ENCODE peak calls at places on chromosomes 2 and 18, in nine cellular contexts. One of them, this sample, is unnamed.

GRCh38 chr2:12642855-12643254 is 73.9 kb upstream of the TRIB2 start:
- DNase-seq in iris pigment epithelial cell: no peak
- DNase-seq in cerebellum: no peak
- DNase-seq in ACHN: no peak
- DNase-seq in suprapubic skin: no peak
- DNase-seq in foreskin melanocyte: no peak
- DNase-seq in fibroblast of the conjunctiva: no peak
- DNase-seq in endodermal cell: no peak
- DNase-seq in HT1080: no peak
- DNase-seq in this sample: no peak

GRCh38 chr18:27769152-27769551 is 407.8 kb downstream of the CDH2 start:
- DNase-seq in iris pigment epithelial cell: no peak
- DNase-seq in cerebellum: no peak
- DNase-seq in ACHN: no peak
- DNase-seq in suprapubic skin: no peak
- DNase-seq in foreskin melanocyte: no peak
- DNase-seq in fibroblast of the conjunctiva: no peak
- DNase-seq in endodermal cell: no peak
- DNase-seq in HT1080: peak
- DNase-seq in this sample: peak

GRCh38 chr2:20282916-20283592 is 58.1 kb upstream of the SDC1 start:
- DNase-seq in iris pigment epithelial cell: peak
- DNase-seq in cerebellum: no peak
- DNase-seq in ACHN: no peak
- DNase-seq in suprapubic skin: no peak
- DNase-seq in foreskin melanocyte: no peak
- DNase-seq in fibroblast of the conjunctiva: peak
- DNase-seq in endodermal cell: no peak
- DNase-seq in HT1080: no peak
- DNase-seq in this sample: no peak

GRCh38 chr2:31259075-31259474 is 25.1 kb downstream of the EHD3 start:
- DNase-seq in iris pigment epithelial cell: no peak
- DNase-seq in cerebellum: no peak
- DNase-seq in ACHN: no peak
- DNase-seq in suprapubic skin: no peak
- DNase-seq in foreskin melanocyte: no peak
- DNase-seq in fibroblast of the conjunctiva: no peak
- DNase-seq in endodermal cell: no peak
- DNase-seq in HT1080: no peak
- DNase-seq in this sample: no peak

GRCh38 chr2:183033951-183034350 is 4.3 kb downstream of the NCKAP1 start:
- DNase-seq in iris pigment epithelial cell: no peak
- DNase-seq in cerebellum: no peak
- DNase-seq in ACHN: no peak
- DNase-seq in suprapubic skin: no peak
- DNase-seq in foreskin melanocyte: no peak
- DNase-seq in fibroblast of the conjunctiva: no peak
- DNase-seq in endodermal cell: no peak
- DNase-seq in HT1080: no peak
- DNase-seq in this sample: no peak

GRCh38 chr2:3634631-3635091 is 23.3 kb upstream of the ALLC start:
- DNase-seq in iris pigment epithelial cell: no peak
- DNase-seq in cerebellum: peak
- DNase-seq in ACHN: no peak
- DNase-seq in suprapubic skin: peak
- DNase-seq in foreskin melanocyte: no peak
- DNase-seq in fibroblast of the conjunctiva: no peak
- DNase-seq in endodermal cell: peak
- DNase-seq in HT1080: no peak
- DNase-seq in this sample: no peak

GRCh38 chr2:158321264-158321663 is 135.3 kb downstream of the CCDC148 start:
- DNase-seq in iris pigment epithelial cell: peak
- DNase-seq in cerebellum: no peak
- DNase-seq in ACHN: no peak
- DNase-seq in suprapubic skin: no peak
- DNase-seq in foreskin melanocyte: no peak
- DNase-seq in fibroblast of the conjunctiva: no peak
- DNase-seq in endodermal cell: no peak
- DNase-seq in HT1080: peak
- DNase-seq in this sample: peak

GRCh38 chr18:74084184-74084583 is 63.5 kb downstream of the FBXO15 start:
- DNase-seq in iris pigment epithelial cell: no peak
- DNase-seq in cerebellum: no peak
- DNase-seq in ACHN: no peak
- DNase-seq in suprapubic skin: no peak
- DNase-seq in foreskin melanocyte: no peak
- DNase-seq in fibroblast of the conjunctiva: no peak
- DNase-seq in endodermal cell: peak
- DNase-seq in HT1080: no peak
- DNase-seq in this sample: peak

GRCh38 chr2:61470122-61470951 is 550 bp downstream of the USP34 start:
- DNase-seq in iris pigment epithelial cell: peak
- DNase-seq in cerebellum: peak
- DNase-seq in ACHN: peak
- DNase-seq in suprapubic skin: peak
- DNase-seq in foreskin melanocyte: peak
- DNase-seq in fibroblast of the conjunctiva: peak
- DNase-seq in endodermal cell: peak
- DNase-seq in HT1080: peak
- DNase-seq in this sample: peak

GRCh38 chr2:236040600-236041328 is 127.4 kb downstream of the GBX2 start:
- DNase-seq in iris pigment epithelial cell: no peak
- DNase-seq in cerebellum: no peak
- DNase-seq in ACHN: no peak
- DNase-seq in suprapubic skin: no peak
- DNase-seq in foreskin melanocyte: no peak
- DNase-seq in fibroblast of the conjunctiva: no peak
- DNase-seq in endodermal cell: no peak
- DNase-seq in HT1080: no peak
- DNase-seq in this sample: no peak

GRCh38 chr2:46296216-46296839 is 879 bp upstream of the EPAS1 start:
- DNase-seq in iris pigment epithelial cell: no peak
- DNase-seq in cerebellum: no peak
- DNase-seq in ACHN: no peak
- DNase-seq in suprapubic skin: peak
- DNase-seq in foreskin melanocyte: peak
- DNase-seq in fibroblast of the conjunctiva: no peak
- DNase-seq in endodermal cell: peak
- DNase-seq in HT1080: no peak
- DNase-seq in this sample: no peak

GRCh38 chr18:33839452-33840225 is 261.6 kb downstream of the ASXL3 start:
- DNase-seq in iris pigment epithelial cell: peak
- DNase-seq in cerebellum: peak
- DNase-seq in ACHN: peak
- DNase-seq in suprapubic skin: no peak
- DNase-seq in foreskin melanocyte: peak
- DNase-seq in fibroblast of the conjunctiva: peak
- DNase-seq in endodermal cell: no peak
- DNase-seq in HT1080: peak
- DNase-seq in this sample: peak

GRCh38 chr2:110978148-110978547 is 142.6 kb upstream of the BCL2L11 start:
- DNase-seq in iris pigment epithelial cell: no peak
- DNase-seq in cerebellum: no peak
- DNase-seq in ACHN: no peak
- DNase-seq in suprapubic skin: no peak
- DNase-seq in foreskin melanocyte: no peak
- DNase-seq in fibroblast of the conjunctiva: no peak
- DNase-seq in endodermal cell: no peak
- DNase-seq in HT1080: no peak
- DNase-seq in this sample: no peak

GRCh38 chr2:181465686-181466375 is 8.6 kb downstream of the ITGA4 start:
- DNase-seq in iris pigment epithelial cell: peak
- DNase-seq in cerebellum: no peak
- DNase-seq in ACHN: no peak
- DNase-seq in suprapubic skin: no peak
- DNase-seq in foreskin melanocyte: no peak
- DNase-seq in fibroblast of the conjunctiva: peak
- DNase-seq in endodermal cell: no peak
- DNase-seq in HT1080: peak
- DNase-seq in this sample: peak

GRCh38 chr2:13682878-13683277 is 949.6 kb upstream of the LRATD1 start:
- DNase-seq in iris pigment epithelial cell: peak
- DNase-seq in cerebellum: no peak
- DNase-seq in ACHN: no peak
- DNase-seq in suprapubic skin: no peak
- DNase-seq in foreskin melanocyte: peak
- DNase-seq in fibroblast of the conjunctiva: peak
- DNase-seq in endodermal cell: no peak
- DNase-seq in HT1080: peak
- DNase-seq in this sample: peak

GRCh38 chr2:109201465-109202420 is 72.7 kb downstream of the SH3RF3 start:
- DNase-seq in iris pigment epithelial cell: no peak
- DNase-seq in cerebellum: no peak
- DNase-seq in ACHN: no peak
- DNase-seq in suprapubic skin: no peak
- DNase-seq in foreskin melanocyte: peak
- DNase-seq in fibroblast of the conjunctiva: no peak
- DNase-seq in endodermal cell: peak
- DNase-seq in HT1080: no peak
- DNase-seq in this sample: peak

GRCh38 chr2:8306530-8307351 is 375.1 kb upstream of the ID2 start:
- DNase-seq in iris pigment epithelial cell: peak
- DNase-seq in cerebellum: no peak
- DNase-seq in ACHN: peak
- DNase-seq in suprapubic skin: no peak
- DNase-seq in foreskin melanocyte: no peak
- DNase-seq in fibroblast of the conjunctiva: no peak
- DNase-seq in endodermal cell: peak
- DNase-seq in HT1080: peak
- DNase-seq in this sample: peak

GRCh38 chr2:236577481-236578410 is 8.1 kb downstream of the ACKR3 start:
- DNase-seq in iris pigment epithelial cell: no peak
- DNase-seq in cerebellum: no peak
- DNase-seq in ACHN: no peak
- DNase-seq in suprapubic skin: no peak
- DNase-seq in foreskin melanocyte: no peak
- DNase-seq in fibroblast of the conjunctiva: no peak
- DNase-seq in endodermal cell: no peak
- DNase-seq in HT1080: no peak
- DNase-seq in this sample: no peak

GRCh38 chr18:49546719-49547273 is 15.1 kb upstream of the LIPG start:
- DNase-seq in iris pigment epithelial cell: peak
- DNase-seq in cerebellum: no peak
- DNase-seq in ACHN: no peak
- DNase-seq in suprapubic skin: no peak
- DNase-seq in foreskin melanocyte: no peak
- DNase-seq in fibroblast of the conjunctiva: no peak
- DNase-seq in endodermal cell: peak
- DNase-seq in HT1080: no peak
- DNase-seq in this sample: no peak

GRCh38 chr18:3452750-3453539 is 3.0 kb downstream of the TGIF1 start:
- DNase-seq in iris pigment epithelial cell: peak
- DNase-seq in cerebellum: no peak
- DNase-seq in ACHN: no peak
- DNase-seq in suprapubic skin: no peak
- DNase-seq in foreskin melanocyte: no peak
- DNase-seq in fibroblast of the conjunctiva: no peak
- DNase-seq in endodermal cell: no peak
- DNase-seq in HT1080: peak
- DNase-seq in this sample: no peak

GRCh38 chr2:60519259-60519863 is 34.1 kb downstream of the BCL11A start:
- DNase-seq in iris pigment epithelial cell: peak
- DNase-seq in cerebellum: no peak
- DNase-seq in ACHN: no peak
- DNase-seq in suprapubic skin: no peak
- DNase-seq in foreskin melanocyte: no peak
- DNase-seq in fibroblast of the conjunctiva: no peak
- DNase-seq in endodermal cell: peak
- DNase-seq in HT1080: peak
- DNase-seq in this sample: no peak

GRCh38 chr2:160141944-160142343 is 58.1 kb downstream of the ITGB6 start:
- DNase-seq in iris pigment epithelial cell: no peak
- DNase-seq in cerebellum: no peak
- DNase-seq in ACHN: no peak
- DNase-seq in suprapubic skin: no peak
- DNase-seq in foreskin melanocyte: peak
- DNase-seq in fibroblast of the conjunctiva: no peak
- DNase-seq in endodermal cell: no peak
- DNase-seq in HT1080: no peak
- DNase-seq in this sample: no peak

GRCh38 chr2:157894694-157895450 is 18.7 kb upstream of the ACVR1 start:
- DNase-seq in iris pigment epithelial cell: peak
- DNase-seq in cerebellum: no peak
- DNase-seq in ACHN: no peak
- DNase-seq in suprapubic skin: no peak
- DNase-seq in foreskin melanocyte: no peak
- DNase-seq in fibroblast of the conjunctiva: peak
- DNase-seq in endodermal cell: no peak
- DNase-seq in HT1080: peak
- DNase-seq in this sample: peak

GRCh38 chr2:237754182-237754581 is 44.4 kb upstream of the RBM44 start:
- DNase-seq in iris pigment epithelial cell: peak
- DNase-seq in cerebellum: no peak
- DNase-seq in ACHN: no peak
- DNase-seq in suprapubic skin: no peak
- DNase-seq in foreskin melanocyte: no peak
- DNase-seq in fibroblast of the conjunctiva: no peak
- DNase-seq in endodermal cell: no peak
- DNase-seq in HT1080: no peak
- DNase-seq in this sample: no peak

GRCh38 chr2:182522930-182523541 is 96.2 kb upstream of the PDE1A start:
- DNase-seq in iris pigment epithelial cell: no peak
- DNase-seq in cerebellum: peak
- DNase-seq in ACHN: no peak
- DNase-seq in suprapubic skin: no peak
- DNase-seq in foreskin melanocyte: no peak
- DNase-seq in fibroblast of the conjunctiva: no peak
- DNase-seq in endodermal cell: no peak
- DNase-seq in HT1080: no peak
- DNase-seq in this sample: peak

GRCh38 chr18:10560457-10561045 is 34.7 kb downstream of the NAPG start:
- DNase-seq in iris pigment epithelial cell: peak
- DNase-seq in cerebellum: peak
- DNase-seq in ACHN: peak
- DNase-seq in suprapubic skin: peak
- DNase-seq in foreskin melanocyte: peak
- DNase-seq in fibroblast of the conjunctiva: peak
- DNase-seq in endodermal cell: peak
- DNase-seq in HT1080: peak
- DNase-seq in this sample: peak

GRCh38 chr2:111017034-111017640 is 103.6 kb upstream of the BCL2L11 start:
- DNase-seq in iris pigment epithelial cell: no peak
- DNase-seq in cerebellum: no peak
- DNase-seq in ACHN: no peak
- DNase-seq in suprapubic skin: no peak
- DNase-seq in foreskin melanocyte: peak
- DNase-seq in fibroblast of the conjunctiva: no peak
- DNase-seq in endodermal cell: no peak
- DNase-seq in HT1080: no peak
- DNase-seq in this sample: no peak

GRCh38 chr2:157055660-157056199 is 201.8 kb upstream of the GALNT5 start:
- DNase-seq in iris pigment epithelial cell: peak
- DNase-seq in cerebellum: peak
- DNase-seq in ACHN: peak
- DNase-seq in suprapubic skin: no peak
- DNase-seq in foreskin melanocyte: peak
- DNase-seq in fibroblast of the conjunctiva: peak
- DNase-seq in endodermal cell: no peak
- DNase-seq in HT1080: peak
- DNase-seq in this sample: peak

GRCh38 chr2:555164-555922 is 121.9 kb downstream of the TMEM18 start:
- DNase-seq in iris pigment epithelial cell: no peak
- DNase-seq in cerebellum: no peak
- DNase-seq in ACHN: no peak
- DNase-seq in suprapubic skin: no peak
- DNase-seq in foreskin melanocyte: no peak
- DNase-seq in fibroblast of the conjunctiva: peak
- DNase-seq in endodermal cell: no peak
- DNase-seq in HT1080: no peak
- DNase-seq in this sample: no peak

GRCh38 chr2:134507697-134508096 is 211.1 kb downstream of the TMEM163 start:
- DNase-seq in iris pigment epithelial cell: no peak
- DNase-seq in cerebellum: no peak
- DNase-seq in ACHN: no peak
- DNase-seq in suprapubic skin: no peak
- DNase-seq in foreskin melanocyte: no peak
- DNase-seq in fibroblast of the conjunctiva: no peak
- DNase-seq in endodermal cell: no peak
- DNase-seq in HT1080: no peak
- DNase-seq in this sample: no peak

GRCh38 chr2:31413876-31414550 is 529 bp downstream of the XDH start:
- DNase-seq in iris pigment epithelial cell: no peak
- DNase-seq in cerebellum: no peak
- DNase-seq in ACHN: peak
- DNase-seq in suprapubic skin: no peak
- DNase-seq in foreskin melanocyte: no peak
- DNase-seq in fibroblast of the conjunctiva: no peak
- DNase-seq in endodermal cell: no peak
- DNase-seq in HT1080: peak
- DNase-seq in this sample: peak

This sample was measured in NCI-H69.